ENCODE peak calls at places on chromosomes 2 and 18, in five cellular contexts. V, R, Q, Y and A are unnamed samples.

GRCh38 chr18:48137354-48138208 is 207.1 kb upstream of the SMAD2 start:
- DNase-seq in V (no peak), R (no peak), Q (no peak), Y (no peak), A (no peak)

GRCh38 chr2:237791977-237792727 is 6.4 kb upstream of the RBM44 start:
- DNase-seq in V (no peak), R (peak; percentile 30), Q (no peak), Y (no peak), A (no peak)

GRCh38 chr18:48161201-48161910 is 230.9 kb upstream of the SMAD2 start:
- DNase-seq in V (peak; percentile 90), R (peak; percentile 94), Q (peak; percentile 87), Y (peak; percentile 91), A (peak; percentile 79)

GRCh38 chr2:188623995-188624643 is 332.4 kb downstream of the GULP1 start:
- DNase-seq in V (no peak), R (peak; percentile 25), Q (no peak), Y (no peak), A (no peak)

GRCh38 chr2:139033300-139033699 is 253.1 kb upstream of the NXPH2 start:
- DNase-seq in V (no peak), R (no peak), Q (no peak), Y (no peak), A (no peak)

GRCh38 chr18:23565916-23566547 is 20.3 kb downstream of the NPC1 start:
- DNase-seq in V (no peak), R (no peak), Q (no peak), Y (no peak), A (no peak)

GRCh38 chr2:52844701-52845423 is 922.7 kb upstream of the CHAC2 start:
- DNase-seq in V (no peak), R (no peak), Q (no peak), Y (no peak), A (no peak)

GRCh38 chr2:233049194-233049761 is 10.9 kb upstream of the INPP5D start:
- DNase-seq in V (no peak), R (no peak), Q (no peak), Y (no peak), A (no peak)

GRCh38 chr18:51275712-51276473 is 78.4 kb upstream of the MEX3C start:
- DNase-seq in V (peak; percentile 76), R (peak; percentile 44), Q (no peak), Y (peak; percentile 38), A (no peak)

GRCh38 chr18:53909668-53910067 is 314.8 kb downstream of the MBD2 start:
- DNase-seq in V (no peak), R (no peak), Q (no peak), Y (peak; percentile 8), A (no peak)
- TF ChIP-seq CTCF in V (peak; percentile 11), R (no peak), Q (peak; percentile 33), Y (peak; percentile 40), A (no peak)

GRCh38 chr2:96113951-96114350 is 2.4 kb downstream of the ADRA2B start:
- DNase-seq in V (no peak), R (no peak), Q (no peak), Y (no peak), A (no peak)
- H3K27ac ChIP-seq in V (no peak overlapping the region), R (no peak overlapping the region), Q (no peak overlapping the region), Y (no peak overlapping the region), A (no peak overlapping the region)

GRCh38 chr2:79670198-79670597 is 157.3 kb downstream of the CTNNA2 start:
- DNase-seq in V (no peak), R (peak; percentile 60), Q (no peak), Y (no peak), A (no peak)
- TF ChIP-seq CTCF in V (no peak), R (peak; percentile 31), Q (no peak), Y (no peak), A (no peak)

DNA sequence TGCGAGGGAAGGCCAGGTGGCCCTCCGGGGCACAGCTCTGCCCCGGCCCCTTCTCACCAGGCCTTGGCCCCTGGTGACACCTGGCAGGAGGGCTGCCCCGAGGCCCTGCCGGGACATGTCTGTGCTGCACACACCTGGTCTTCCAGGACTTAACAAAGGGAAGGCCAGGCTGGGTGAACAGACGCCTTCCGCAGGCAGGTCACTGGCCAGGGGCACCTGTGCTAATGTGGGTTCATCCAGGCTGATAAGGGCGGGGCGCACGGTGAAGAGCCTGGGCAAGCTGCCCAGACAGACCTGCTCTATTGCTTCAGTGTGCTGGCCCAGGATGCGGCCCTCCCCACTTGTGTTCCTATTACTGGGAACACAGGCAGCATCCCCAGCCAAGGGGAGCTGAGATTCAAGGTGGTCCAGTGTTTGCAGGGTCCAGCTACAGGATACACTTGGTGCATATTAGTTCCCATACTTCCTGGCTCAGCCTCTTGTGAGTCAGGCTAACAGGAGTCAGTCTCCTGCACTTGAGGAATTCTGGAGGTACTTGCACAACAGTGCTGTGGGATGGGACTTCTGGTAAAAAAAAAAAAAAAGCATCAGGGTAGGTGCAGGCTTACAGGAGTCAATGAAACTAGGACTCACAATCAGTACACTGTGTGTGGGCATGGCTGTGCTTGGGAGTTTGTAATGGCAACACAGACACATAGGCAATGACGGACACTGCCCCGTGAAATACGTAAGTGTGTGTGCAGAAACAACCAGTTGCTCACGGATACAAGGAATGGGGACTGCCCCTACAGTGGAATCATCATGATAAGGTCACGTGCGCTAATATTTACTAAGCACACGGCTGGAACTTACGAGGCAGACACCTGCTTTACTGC is 261.4 kb downstream of the TWIST2 start:
- DNase-seq in V (peak; percentile 49), R (peak; percentile 68), Q (peak; percentile 80), Y (no peak), A (no peak)
- H3K27ac ChIP-seq in V (no peak overlapping the region), R (peak overlapping the region; percentile 62), Q (peak overlapping the region; percentile 10), Y (no peak overlapping the region), A (no peak overlapping the region)